ENCODE peak calls at places on chromosomes 7 and 10, in nine cellular contexts. A, F, R, W, Y, K, U, M and I are unnamed samples.

GRCh38 chr10:8473205-8473604 is 418.7 kb downstream of the GATA3 start:
- DNase-seq in A (no peak), F (no peak), R (no peak), W (no peak), Y (no peak), K (no peak), U (no peak), M (no peak), I (no peak)

GRCh38 chr10:92891885-92892705 is 43.8 kb downstream of the EXOC6 start:
- DNase-seq in A (no peak), F (no peak), R (peak), W (no peak), Y (peak), K (no peak), U (no peak), M (peak), I (no peak)

GRCh38 chr7:117237646-117238045 is 85.2 kb downstream of the WNT2 start:
- DNase-seq in A (no peak), F (peak), R (no peak), W (no peak), Y (no peak), K (no peak), U (no peak), M (no peak), I (no peak)

GRCh38 chr7:105680505-105681187 is 99.4 kb upstream of the EFCAB10 start:
- DNase-seq in A (no peak), F (no peak), R (peak), W (peak), Y (peak), K (peak), U (no peak), M (no peak), I (no peak)

GRCh38 chr7:156156734-156157408 is 344.6 kb upstream of the SHH start:
- DNase-seq in A (peak), F (no peak), R (no peak), W (peak), Y (no peak), K (no peak), U (peak), M (peak), I (peak)

GRCh38 chr10:124906551-124907001 is 35.3 kb upstream of the ZRANB1 start:
- DNase-seq in A (no peak), F (no peak), R (peak), W (no peak), Y (no peak), K (no peak), U (no peak), M (no peak), I (no peak)

GRCh38 chr10:129586897-129587443 is 119.9 kb downstream of the MGMT start:
- DNase-seq in A (no peak), F (no peak), R (peak), W (no peak), Y (no peak), K (no peak), U (no peak), M (no peak), I (no peak)

GRCh38 chr10:15069230-15069629 is 19.3 kb downstream of the ACBD7 start:
- DNase-seq in A (no peak), F (no peak), R (no peak), W (no peak), Y (no peak), K (no peak), U (no peak), M (no peak), I (no peak)

GRCh38 chr7:107039199-107039900 is 5.2 kb upstream of the PRKAR2B start:
- DNase-seq in A (no peak), F (no peak), R (no peak), W (no peak), Y (no peak), K (no peak), U (no peak), M (no peak), I (no peak)

GRCh38 chr7:134827889-134828288 is 48.5 kb downstream of the CALD1 start:
- DNase-seq in A (no peak), F (no peak), R (peak), W (no peak), Y (no peak), K (no peak), U (no peak), M (no peak), I (no peak)

GRCh38 chr10:60135020-60135419 is 228.7 kb upstream of the CCDC6 start:
- DNase-seq in A (no peak), F (no peak), R (no peak), W (no peak), Y (no peak), K (no peak), U (no peak), M (no peak), I (no peak)

GRCh38 chr10:69486922-69487730 is 35.9 kb downstream of the TSPAN15 start:
- DNase-seq in A (no peak), F (no peak), R (no peak), W (no peak), Y (peak), K (peak), U (no peak), M (no peak), I (no peak)

GRCh38 chr10:12241810-12242529 is 46.0 kb downstream of the CDC123 start:
- DNase-seq in A (no peak), F (peak), R (peak), W (no peak), Y (no peak), K (peak), U (no peak), M (no peak), I (no peak)

GRCh38 chr7:135208417-135208793 is 2.9 kb downstream of the WDR91 start:
- DNase-seq in A (no peak), F (no peak), R (no peak), W (no peak), Y (no peak), K (no peak), U (no peak), M (no peak), I (peak)

GRCh38 chr10:124005991-124006392 is 87.4 kb downstream of the CHST15 start:
- DNase-seq in A (no peak), F (no peak), R (peak), W (peak), Y (no peak), K (no peak), U (no peak), M (no peak), I (no peak)

GRCh38 chr7:37923996-37924395 is 3.6 kb downstream of the EPDR1 start:
- DNase-seq in A (no peak), F (no peak), R (no peak), W (no peak), Y (no peak), K (no peak), U (no peak), M (no peak), I (no peak)

GRCh38 chr7:37921876-37922275 is 1.4 kb downstream of the EPDR1 start:
- DNase-seq in A (no peak), F (no peak), R (no peak), W (no peak), Y (no peak), K (no peak), U (no peak), M (no peak), I (no peak)

GRCh38 chr7:37920619-37921339 is at the start of gene EPDR1:
- DNase-seq in A (peak), F (peak), R (no peak), W (peak), Y (peak), K (peak), U (peak), M (peak), I (no peak)

GRCh38 chr7:37920305-37920618 is 178 bp upstream of the EPDR1 start:
- DNase-seq in A (no peak), F (no peak), R (no peak), W (no peak), Y (no peak), K (no peak), U (no peak), M (no peak), I (no peak)

GRCh38 chr7:37921340-37921805 is 933 bp downstream of the EPDR1 start:
- DNase-seq in A (peak), F (peak), R (peak), W (no peak), Y (peak), K (peak), U (peak), M (no peak), I (no peak)
- TF ChIP-seq CTCF in A (no peak), F (no peak), R (peak), W (peak), Y (no peak), K (peak), U (no peak), M (peak), I (no peak)

GRCh38 chr10:35594115-35594849 is 10.9 kb upstream of the GJD4 start:
- DNase-seq in A (no peak), F (no peak), R (no peak), W (no peak), Y (no peak), K (no peak), U (peak), M (no peak), I (no peak)

GRCh38 chr10:35598379-35598778 is 6.8 kb upstream of the GJD4 start:
- DNase-seq in A (no peak), F (no peak), R (no peak), W (no peak), Y (no peak), K (no peak), U (peak), M (no peak), I (no peak)

GRCh38 chr10:35595106-35595505 is 10.0 kb upstream of the GJD4 start:
- DNase-seq in A (no peak), F (no peak), R (no peak), W (no peak), Y (no peak), K (no peak), U (no peak), M (no peak), I (no peak)

GRCh38 chr10:35605191-35605590 is at the start of gene GJD4:
- DNase-seq in A (no peak), F (no peak), R (no peak), W (no peak), Y (no peak), K (no peak), U (no peak), M (no peak), I (no peak)

DNA sequence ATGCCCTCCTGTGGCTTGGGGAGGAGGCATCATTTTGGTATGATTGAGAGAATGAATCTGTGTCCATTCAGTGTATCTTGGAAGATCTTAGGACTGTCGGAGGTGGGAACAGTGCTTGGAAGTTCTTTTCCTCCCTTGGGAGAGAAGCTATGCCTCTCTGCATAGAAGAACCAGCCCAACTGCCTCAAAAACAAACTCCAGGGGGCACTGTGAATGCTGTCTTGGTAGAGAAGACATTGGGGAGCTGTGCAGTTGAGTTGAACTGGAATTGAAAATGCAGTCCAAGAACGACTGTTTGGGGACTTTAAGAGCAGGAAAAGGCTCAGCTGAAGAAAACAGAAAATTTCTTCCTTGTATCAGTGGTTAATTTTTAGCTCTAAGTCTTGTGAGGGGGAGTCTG is 4.9 kb upstream of the GJD4 start:
- DNase-seq in A (no peak), F (no peak), R (no peak), W (no peak), Y (no peak), K (no peak), U (no peak), M (no peak), I (no peak)
- TF ChIP-seq CTCF in A (no peak), F (no peak), R (peak), W (no peak), Y (no peak), K (no peak), U (no peak), M (no peak), I (no peak)

DNA sequence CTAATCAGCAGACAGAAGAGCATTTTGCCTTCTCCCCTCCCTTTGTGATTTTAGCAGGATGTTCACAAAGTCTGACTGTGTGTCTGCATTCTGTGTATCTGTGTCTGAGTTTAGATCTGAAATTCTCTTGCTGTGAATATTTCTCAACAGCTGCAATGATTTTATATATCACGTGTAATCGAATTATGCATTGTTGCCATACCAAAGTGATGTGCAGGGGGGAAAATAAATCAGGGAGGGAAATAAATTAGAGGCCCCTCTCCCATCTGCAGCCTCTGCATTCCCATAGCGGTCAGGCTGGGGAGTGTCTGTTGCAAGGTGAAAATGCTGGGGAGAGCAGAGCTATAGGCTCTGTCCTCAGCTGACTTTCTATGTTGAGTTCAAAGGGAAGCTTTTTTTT is 209.0 kb downstream of the LRMDA start:
- DNase-seq in A (no peak), F (no peak), R (no peak), W (no peak), Y (no peak), K (no peak), U (no peak), M (no peak), I (no peak)
- TF ChIP-seq CTCF in A (no peak), F (no peak), R (no peak), W (no peak), Y (no peak), K (no peak), U (no peak), M (no peak), I (no peak)

DNA sequence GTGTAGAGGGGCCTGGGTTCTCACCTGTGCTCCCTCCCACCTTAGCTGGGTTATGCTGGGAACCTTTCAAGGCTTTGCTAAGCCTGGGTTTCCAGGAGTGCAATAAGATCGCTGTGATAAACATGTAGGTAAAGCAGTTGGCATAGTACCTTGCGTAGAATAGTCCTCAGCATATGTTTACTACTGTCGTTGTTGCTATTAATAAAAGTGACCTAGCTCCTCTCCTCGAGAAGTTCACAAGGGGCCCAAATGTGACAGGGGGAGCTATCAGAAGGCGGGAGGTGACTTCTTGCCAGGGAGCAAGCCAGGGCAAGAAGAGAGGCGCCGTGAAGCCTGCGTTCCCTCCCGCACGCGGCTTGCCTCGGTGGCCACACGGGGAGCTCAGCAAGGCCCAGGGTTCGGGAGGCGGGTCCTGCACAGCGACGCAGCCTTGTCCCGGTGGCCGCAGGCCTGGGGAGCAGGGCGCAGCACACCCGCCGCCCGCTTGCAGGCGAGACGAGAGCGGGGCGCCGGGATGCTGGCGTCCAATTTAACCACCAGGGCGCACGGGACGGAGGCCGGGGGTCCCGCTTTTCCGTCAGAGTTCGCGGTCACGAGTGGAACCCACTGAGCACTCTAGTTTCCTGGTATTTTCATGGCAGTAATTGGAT is 106.2 kb downstream of the SNX10 start:
- DNase-seq in A (peak), F (no peak), R (no peak), W (no peak), Y (peak), K (peak), U (peak), M (peak), I (no peak)
- TF ChIP-seq CTCF in A (no peak), F (no peak), R (no peak), W (no peak), Y (no peak), K (no peak), U (no peak), M (no peak), I (no peak)